ENCODE peak calls at places on chromosomes 2 and 18, in seven cellular contexts. P, E, A, D, F, T and W are unnamed samples. For H3K4me1, the result is how much of the 10 kb centered on the place peaks cover.

GRCh38 chr2:14633031-14633430 is 514 bp downstream of the LRATD1 start:
- DNase-seq in P (no peak), E (no peak), A (no peak), D (no peak), F (peak), T (no peak), W (peak)

GRCh38 chr2:104473568-104473967 is 380.3 kb upstream of the POU3F3 start:
- DNase-seq in P (no peak), E (no peak), A (no peak), D (no peak), F (no peak), T (no peak), W (peak)

GRCh38 chr2:208718828-208719227 is 312.2 kb downstream of the PTH2R start:
- DNase-seq in P (no peak), E (no peak), A (no peak), D (no peak), F (no peak), T (no peak), W (no peak)

GRCh38 chr2:207167129-207167923 is 1.6 kb upstream of the KLF7 start:
- DNase-seq in P (no peak), E (no peak), A (no peak), D (no peak), F (no peak), T (peak), W (no peak)

GRCh38 chr2:35298493-35298892 is 1057.1 kb upstream of the CRIM1 start:
- DNase-seq in P (no peak), E (peak), A (no peak), D (no peak), F (no peak), T (no peak), W (no peak)

GRCh38 chr2:11540148-11540995 is 6.5 kb downstream of the GREB1 start:
- DNase-seq in P (no peak), E (no peak), A (no peak), D (no peak), F (no peak), T (no peak), W (peak)

GRCh38 chr18:44945847-44946490 is 265.3 kb downstream of the SETBP1 start:
- DNase-seq in P (no peak), E (no peak), A (no peak), D (no peak), F (no peak), T (no peak), W (no peak)

GRCh38 chr2:54429811-54430600 is 26.1 kb upstream of the SPTBN1 start:
- DNase-seq in P (no peak), E (peak), A (peak), D (no peak), F (no peak), T (no peak), W (peak)

GRCh38 chr18:69365658-69366057 is 35.0 kb upstream of the DOK6 start:
- DNase-seq in P (no peak), E (no peak), A (no peak), D (no peak), F (no peak), T (no peak), W (peak)

GRCh38 chr2:28752608-28752984 is 966 bp downstream of the PPP1CB start:
- DNase-seq in P (no peak), E (peak), A (no peak), D (no peak), F (no peak), T (no peak), W (no peak)

GRCh38 chr2:28751102-28751955 is at the start of gene PPP1CB:
- DNase-seq in P (peak), E (peak), A (peak), D (peak), F (peak), T (peak), W (peak)

GRCh38 chr2:28753043-28753683 is 1.5 kb downstream of the PPP1CB start:
- DNase-seq in P (peak), E (peak), A (peak), D (no peak), F (no peak), T (peak), W (peak)

GRCh38 chr2:28750316-28751101 is 1.1 kb upstream of the PPP1CB start:
- DNase-seq in P (no peak), E (peak), A (peak), D (no peak), F (no peak), T (no peak), W (no peak)

GRCh38 chr2:28751956-28752607 is 452 bp downstream of the PPP1CB start:
- DNase-seq in P (no peak), E (no peak), A (peak), D (no peak), F (peak), T (no peak), W (no peak)
- H3K4me1 ChIP-seq in P (under half), E (under half), A (under half), D (under half), F (under half), T (under half), W (under half)

GRCh38 chr18:39030124-39030655 is 1464.6 kb upstream of the CELF4 start:
- DNase-seq in P (no peak), E (no peak), A (no peak), D (no peak), F (no peak), T (no peak), W (no peak)
- TF ChIP-seq POLR2AphosphoS5 in P (no peak), E (no peak), A (no peak), D (no peak), F (no peak), T (no peak), W (no peak)

GRCh38 chr2:20668470-20668869 is 1.5 kb downstream of the GDF7 start:
- DNase-seq in P (no peak), E (no peak), A (no peak), D (no peak), F (no peak), T (no peak), W (no peak)
- TF ChIP-seq EZH2 in P (no peak), E (no peak), A (no peak), D (no peak), F (no peak), T (no peak), W (peak)

GRCh38 chr18:9925369-9925768 is 11.6 kb downstream of the VAPA start:
- DNase-seq in P (no peak), E (peak), A (no peak), D (no peak), F (no peak), T (no peak), W (no peak)
- H3K4me1 ChIP-seq in P (under half), E (under half), A (under half), D (under half), F (under half), T (half or more), W (half or more)

GRCh38 chr2:71190959-71191943 is 35.7 kb downstream of the PAIP2B start:
- DNase-seq in P (peak), E (peak), A (peak), D (no peak), F (no peak), T (peak), W (no peak)

GRCh38 chr2:71186973-71187372 is 39.9 kb downstream of the PAIP2B start:
- DNase-seq in P (no peak), E (no peak), A (no peak), D (no peak), F (no peak), T (no peak), W (no peak)

GRCh38 chr2:71187589-71187988 is 39.3 kb downstream of the PAIP2B start:
- DNase-seq in P (no peak), E (no peak), A (no peak), D (no peak), F (no peak), T (no peak), W (no peak)
- TF ChIP-seq POLR2AphosphoS5 in P (no peak), E (no peak), A (no peak), D (no peak), F (no peak), T (no peak), W (no peak)

DNA sequence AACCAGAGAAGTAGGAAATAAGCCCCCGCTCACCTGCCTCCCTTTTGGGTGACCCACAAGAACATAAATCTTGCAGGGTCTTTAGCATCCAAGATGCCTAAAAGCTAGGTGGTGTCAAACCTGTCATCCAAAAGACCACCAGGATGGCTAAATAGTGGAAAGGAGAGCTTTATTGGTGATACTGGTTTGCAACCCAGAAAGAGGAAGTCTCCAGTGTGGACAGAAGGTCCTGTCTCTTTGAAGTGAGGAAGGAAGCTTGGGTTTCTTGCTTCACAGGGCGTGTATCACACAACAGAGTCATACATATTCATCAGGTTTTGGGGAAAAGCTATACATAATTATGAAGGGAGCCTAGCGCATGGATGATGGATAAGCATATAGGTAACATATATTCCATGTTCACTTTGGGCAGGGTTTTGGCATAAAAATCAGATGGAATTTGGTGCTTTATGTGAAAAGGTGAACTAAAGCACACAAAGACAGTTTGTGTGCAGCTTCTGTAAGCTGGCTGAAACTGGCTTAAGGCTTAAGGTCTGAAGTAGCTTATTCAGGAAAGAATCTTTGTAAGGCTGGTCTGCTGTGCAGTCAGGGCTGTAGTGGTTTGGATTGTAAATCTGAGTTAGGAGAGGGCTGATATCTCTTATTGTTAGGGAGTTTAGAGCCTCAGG is 102.2 kb upstream of the MSH2 start:
- DNase-seq in P (no peak), E (no peak), A (peak), D (peak), F (no peak), T (no peak), W (no peak)
- TF ChIP-seq EZH2 in P (no peak), E (no peak), A (no peak), D (no peak), F (no peak), T (no peak), W (no peak)

DNA sequence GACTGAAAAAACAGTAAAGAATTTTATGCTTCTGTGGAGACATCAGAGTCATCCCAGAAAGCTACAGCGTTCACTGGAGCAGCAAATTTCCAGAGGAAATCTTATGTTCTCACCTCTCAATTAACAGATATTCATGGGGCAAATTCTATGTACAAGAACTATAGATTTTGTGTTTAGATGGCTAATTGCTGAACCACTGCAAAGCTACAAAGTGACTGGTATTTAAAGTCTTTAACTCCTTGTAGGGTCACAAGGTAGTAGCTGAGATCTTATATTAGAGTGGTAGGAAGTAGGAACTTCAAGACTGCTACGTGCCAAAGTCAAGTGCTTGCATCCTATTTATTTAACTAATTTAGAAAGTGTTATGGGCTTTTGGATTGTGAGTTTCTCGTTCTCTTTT is 267.7 kb downstream of the TGIF1 start:
- DNase-seq in P (no peak), E (no peak), A (no peak), D (no peak), F (no peak), T (no peak), W (no peak)
- H3K4me1 ChIP-seq in P (under half), E (under half), A (under half), D (under half), F (under half), T (under half), W (under half)

GRCh38 chr2:191710411-191710900 is 32.5 kb downstream of the NABP1 start:
- DNase-seq in P (no peak), E (no peak), A (no peak), D (no peak), F (no peak), T (no peak), W (no peak)

GRCh38 chr2:191713837-191714236 is 35.9 kb downstream of the NABP1 start:
- DNase-seq in P (peak), E (no peak), A (no peak), D (no peak), F (no peak), T (peak), W (peak)

GRCh38 chr2:191711621-191712020 is 33.7 kb downstream of the NABP1 start:
- DNase-seq in P (no peak), E (no peak), A (no peak), D (no peak), F (no peak), T (no peak), W (no peak)

GRCh38 chr2:191719261-191719660 is 41.3 kb downstream of the NABP1 start:
- DNase-seq in P (no peak), E (no peak), A (no peak), D (no peak), F (no peak), T (no peak), W (no peak)

GRCh38 chr2:191714925-191715324 is 37.0 kb downstream of the NABP1 start:
- DNase-seq in P (no peak), E (no peak), A (no peak), D (no peak), F (no peak), T (no peak), W (no peak)
- TF ChIP-seq POLR2AphosphoS5 in P (no peak), E (no peak), A (no peak), D (no peak), F (no peak), T (no peak), W (no peak)